ENCODE peak calls at places on chromosomes 13 and 19, in seven cellular contexts. S is stomach; P is LHCN-M2; R is NB4; B is activated T-helper 1 cell treated with anti-CD3 and anti-CD28 coated beads, Interleukin-2, amount 50 U/mL, for 16 hours; U is MCF 10A; L is stimulated activated CD4-positive, alpha-beta T cell treated with anti-CD3 and anti-CD28 coated beads, Interleukin-15, amount 100 ng/mL, for 1 hour. O is an unnamed sample.

GRCh38 chr13:27172495-27172842 is 858 bp upstream of the USP12 start:
- DNase-seq in S (no peak), P (peak; percentile 41), R (peak; percentile 87), B (no peak), U (peak; percentile 28), L (no peak), O (peak; percentile 20)

GRCh38 chr13:30191491-30192100 is 115.8 kb downstream of the KATNAL1 start:
- DNase-seq in S (no peak), P (peak; percentile 62), R (peak; percentile 19), B (no peak), U (peak; percentile 26), L (no peak), O (peak; percentile 91)

GRCh38 chr19:7454998-7455397 is 33.8 kb downstream of the PEX11G start:
- DNase-seq in S (no peak), P (no peak), R (no peak), B (no peak), U (no peak), L (no peak), O (no peak)

GRCh38 chr13:41457589-41458186 is 338 bp downstream of the RGCC start:
- DNase-seq in S (no peak), P (no peak), R (peak; percentile 39), B (no peak), U (no peak), L (no peak), O (no peak)

GRCh38 chr19:48615145-48616040 is 517 bp upstream of the FAM83E start:
- DNase-seq in S (no peak), P (no peak), R (no peak), B (no peak), U (no peak), L (no peak), O (no peak)

GRCh38 chr13:84096221-84096620 is 213.9 kb upstream of the SLITRK1 start:
- DNase-seq in S (no peak), P (peak; percentile 20), R (no peak), B (no peak), U (peak; percentile 30), L (no peak), O (no peak)

GRCh38 chr19:39052243-39052746 is 19.9 kb upstream of the FBXO27 start:
- DNase-seq in S (peak; percentile 68), P (no peak), R (peak; percentile 59), B (peak; percentile 52), U (peak; percentile 62), L (peak; percentile 46), O (peak; percentile 53)

GRCh38 chr13:67119481-67119883 is 110.7 kb downstream of the PCDH9 start:
- DNase-seq in S (no peak), P (peak; percentile 93), R (no peak), B (no peak), U (peak; percentile 85), L (no peak), O (no peak)

GRCh38 chr13:30376426-30377311 is 45.6 kb upstream of the UBE2L5 start:
- DNase-seq in S (peak; percentile 45), P (no peak), R (peak; percentile 86), B (peak; percentile 46), U (no peak), L (peak; percentile 49), O (peak; percentile 65)

GRCh38 chr13:67100723-67101122 is 129.4 kb downstream of the PCDH9 start:
- DNase-seq in S (no peak), P (peak; percentile 84), R (no peak), B (no peak), U (peak; percentile 23), L (no peak), O (no peak)

GRCh38 chr19:32651729-32652140 is 23.2 kb downstream of the ANKRD27 start:
- DNase-seq in S (peak; percentile 30), P (no peak), R (no peak), B (no peak), U (no peak), L (no peak), O (peak; percentile 37)